ENCODE peak calls at places on chromosome 12, in six cellular contexts. One of them, this sample, is unnamed.

GRCh38 chr12:110639336-110640178 is 25.6 kb downstream of the TCTN1 start:
- DNase-seq in endothelial cell of umbilical vein: peak
- DNase-seq in suprapubic skin: no peak
- DNase-seq in GM12878: no peak
- DNase-seq in stomach: no peak
- DNase-seq in GM23338: no peak
- DNase-seq in this sample: no peak

GRCh38 chr12:44812062-44812461 is 64.1 kb downstream of the NELL2 start:
- DNase-seq in endothelial cell of umbilical vein: no peak
- DNase-seq in suprapubic skin: no peak
- DNase-seq in GM12878: no peak
- DNase-seq in stomach: no peak
- DNase-seq in GM23338: peak
- DNase-seq in this sample: no peak

GRCh38 chr12:10243803-10244520 is 31.3 kb downstream of the GABARAPL1 start:
- DNase-seq in endothelial cell of umbilical vein: no peak
- DNase-seq in suprapubic skin: no peak
- DNase-seq in GM12878: peak
- DNase-seq in stomach: no peak
- DNase-seq in GM23338: no peak
- DNase-seq in this sample: no peak

GRCh38 chr12:10615532-10615931 is 2.1 kb upstream of the MAGOHB start:
- DNase-seq in endothelial cell of umbilical vein: no peak
- DNase-seq in suprapubic skin: no peak
- DNase-seq in GM12878: no peak
- DNase-seq in stomach: no peak
- DNase-seq in GM23338: peak
- DNase-seq in this sample: no peak

GRCh38 chr12:92085040-92085439 is 60.6 kb downstream of the BTG1 start:
- DNase-seq in endothelial cell of umbilical vein: no peak
- DNase-seq in suprapubic skin: no peak
- DNase-seq in GM12878: no peak
- DNase-seq in stomach: no peak
- DNase-seq in GM23338: no peak
- DNase-seq in this sample: no peak

GRCh38 chr12:22082190-22082701 is 36.2 kb downstream of the CMAS start:
- DNase-seq in endothelial cell of umbilical vein: peak
- DNase-seq in suprapubic skin: no peak
- DNase-seq in GM12878: no peak
- DNase-seq in stomach: no peak
- DNase-seq in GM23338: peak
- DNase-seq in this sample: no peak

GRCh38 chr12:19855876-19856275 is 416.6 kb downstream of the AEBP2 start:
- DNase-seq in endothelial cell of umbilical vein: no peak
- DNase-seq in suprapubic skin: no peak
- DNase-seq in GM12878: no peak
- DNase-seq in stomach: no peak
- DNase-seq in GM23338: no peak
- DNase-seq in this sample: no peak

GRCh38 chr12:109284392-109284791 is 24.7 kb downstream of the FOXN4 start:
- DNase-seq in endothelial cell of umbilical vein: no peak
- DNase-seq in suprapubic skin: no peak
- DNase-seq in GM12878: no peak
- DNase-seq in stomach: no peak
- DNase-seq in GM23338: no peak
- DNase-seq in this sample: no peak

GRCh38 chr12:96981053-96981452 is 74.0 kb downstream of the NEDD1 start:
- DNase-seq in endothelial cell of umbilical vein: peak
- DNase-seq in suprapubic skin: no peak
- DNase-seq in GM12878: no peak
- DNase-seq in stomach: no peak
- DNase-seq in GM23338: no peak
- DNase-seq in this sample: no peak

GRCh38 chr12:2039034-2039433 is 13.8 kb upstream of the CACNA1C start:
- DNase-seq in endothelial cell of umbilical vein: no peak
- DNase-seq in suprapubic skin: no peak
- DNase-seq in GM12878: no peak
- DNase-seq in stomach: no peak
- DNase-seq in GM23338: no peak
- DNase-seq in this sample: no peak

GRCh38 chr12:111775205-111776193 is 8.8 kb downstream of the ALDH2 start:
- DNase-seq in endothelial cell of umbilical vein: peak
- DNase-seq in suprapubic skin: peak
- DNase-seq in GM12878: peak
- DNase-seq in stomach: peak
- DNase-seq in GM23338: no peak
- DNase-seq in this sample: no peak

GRCh38 chr12:106586803-106587684 is 4.2 kb downstream of the RFX4 start:
- DNase-seq in endothelial cell of umbilical vein: no peak
- DNase-seq in suprapubic skin: no peak
- DNase-seq in GM12878: no peak
- DNase-seq in stomach: no peak
- DNase-seq in GM23338: peak
- DNase-seq in this sample: no peak

GRCh38 chr12:89493650-89494302 is 30.8 kb downstream of the GALNT4 start:
- DNase-seq in endothelial cell of umbilical vein: no peak
- DNase-seq in suprapubic skin: no peak
- DNase-seq in GM12878: no peak
- DNase-seq in stomach: no peak
- DNase-seq in GM23338: no peak
- DNase-seq in this sample: no peak

GRCh38 chr12:3661028-3661427 is 91.9 kb downstream of the CRACR2A start:
- DNase-seq in endothelial cell of umbilical vein: no peak
- DNase-seq in suprapubic skin: no peak
- DNase-seq in GM12878: no peak
- DNase-seq in stomach: no peak
- DNase-seq in GM23338: no peak
- DNase-seq in this sample: no peak

GRCh38 chr12:98727196-98727595 is 82.1 kb downstream of the APAF1 start:
- DNase-seq in endothelial cell of umbilical vein: no peak
- DNase-seq in suprapubic skin: no peak
- DNase-seq in GM12878: no peak
- DNase-seq in stomach: no peak
- DNase-seq in GM23338: no peak
- DNase-seq in this sample: no peak

GRCh38 chr12:102876883-102877282 is 40.2 kb downstream of the PAH start:
- DNase-seq in endothelial cell of umbilical vein: no peak
- DNase-seq in suprapubic skin: no peak
- DNase-seq in GM12878: no peak
- DNase-seq in stomach: no peak
- DNase-seq in GM23338: peak
- DNase-seq in this sample: no peak

GRCh38 chr12:77940011-77940423 is 109.3 kb downstream of the NAV3 start:
- DNase-seq in endothelial cell of umbilical vein: peak
- DNase-seq in suprapubic skin: no peak
- DNase-seq in GM12878: no peak
- DNase-seq in stomach: no peak
- DNase-seq in GM23338: no peak
- DNase-seq in this sample: no peak

GRCh38 chr12:6691473-6691872 is 2.3 kb upstream of the ZNF384 start:
- DNase-seq in endothelial cell of umbilical vein: no peak
- DNase-seq in suprapubic skin: no peak
- DNase-seq in GM12878: no peak
- DNase-seq in stomach: no peak
- DNase-seq in GM23338: peak
- DNase-seq in this sample: no peak

GRCh38 chr12:93361159-93361919 is 16.4 kb upstream of the NUDT4 start:
- DNase-seq in endothelial cell of umbilical vein: no peak
- DNase-seq in suprapubic skin: no peak
- DNase-seq in GM12878: no peak
- DNase-seq in stomach: no peak
- DNase-seq in GM23338: peak
- DNase-seq in this sample: no peak

GRCh38 chr12:102061556-102062418 is at the start of gene WASHC3:
- DNase-seq in endothelial cell of umbilical vein: peak
- DNase-seq in suprapubic skin: peak
- DNase-seq in GM12878: peak
- DNase-seq in stomach: peak
- DNase-seq in GM23338: peak
- DNase-seq in this sample: peak

GRCh38 chr12:105927553-105927952 is 211.2 kb downstream of the NUAK1 start:
- DNase-seq in endothelial cell of umbilical vein: no peak
- DNase-seq in suprapubic skin: no peak
- DNase-seq in GM12878: no peak
- DNase-seq in stomach: no peak
- DNase-seq in GM23338: no peak
- DNase-seq in this sample: no peak

GRCh38 chr12:118571730-118572129 is 195.4 kb downstream of the SUDS3 start:
- DNase-seq in endothelial cell of umbilical vein: no peak
- DNase-seq in suprapubic skin: no peak
- DNase-seq in GM12878: no peak
- DNase-seq in stomach: no peak
- DNase-seq in GM23338: no peak
- DNase-seq in this sample: no peak

DNA sequence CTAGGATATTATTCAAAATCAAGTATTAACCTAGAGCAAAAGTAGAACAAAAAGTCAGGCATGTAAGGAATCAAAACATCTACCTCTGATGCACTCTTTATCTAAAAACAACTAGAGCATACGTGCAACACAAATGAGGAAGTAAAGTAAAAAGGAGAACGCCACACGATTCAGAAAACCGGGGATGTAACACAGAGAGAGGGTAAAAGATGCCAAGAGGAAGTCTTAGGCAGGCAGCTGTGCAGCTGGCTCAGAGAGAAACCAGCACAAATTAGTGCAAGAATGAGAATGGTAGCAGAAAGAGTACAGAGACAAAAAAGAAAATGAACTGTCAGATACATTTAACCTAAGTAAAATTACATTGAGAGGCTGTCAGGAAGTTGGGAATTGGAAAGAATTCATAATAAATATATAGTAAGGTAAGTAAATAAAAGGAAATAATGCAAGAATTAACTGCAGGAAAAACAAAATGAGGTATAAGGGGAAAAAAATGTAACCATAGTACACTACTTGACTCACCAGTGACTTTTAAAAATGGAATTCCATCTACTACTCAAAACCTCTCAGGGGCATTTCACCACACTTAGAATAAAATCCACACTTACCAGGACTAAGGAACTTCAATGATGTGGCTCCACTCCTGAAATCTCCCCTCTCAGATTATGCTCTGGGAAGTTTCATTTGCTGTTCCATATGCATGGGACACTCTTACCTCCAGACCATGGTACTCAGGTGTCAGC is 17.1 kb downstream of the BCAT1 start:
- DNase-seq in endothelial cell of umbilical vein: peak
- DNase-seq in suprapubic skin: no peak
- DNase-seq in GM12878: peak
- DNase-seq in stomach: no peak
- DNase-seq in GM23338: no peak
- DNase-seq in this sample: no peak
- TF ChIP-seq POLR2AphosphoS5 in endothelial cell of umbilical vein: no peak
- TF ChIP-seq POLR2AphosphoS5 in suprapubic skin: no peak
- TF ChIP-seq POLR2AphosphoS5 in GM12878: no peak
- TF ChIP-seq POLR2AphosphoS5 in stomach: no peak
- TF ChIP-seq POLR2AphosphoS5 in GM23338: no peak
- TF ChIP-seq POLR2AphosphoS5 in this sample: no peak

GRCh38 chr12:62719027-62719426 is 215.9 kb downstream of the PPM1H start:
- DNase-seq in endothelial cell of umbilical vein: no peak
- DNase-seq in suprapubic skin: no peak
- DNase-seq in GM12878: no peak
- DNase-seq in stomach: no peak
- DNase-seq in GM23338: no peak
- DNase-seq in this sample: no peak
- H3K4me3 ChIP-seq in endothelial cell of umbilical vein: no peak
- H3K4me3 ChIP-seq in suprapubic skin: no peak
- H3K4me3 ChIP-seq in GM12878: no peak
- H3K4me3 ChIP-seq in stomach: no peak
- H3K4me3 ChIP-seq in GM23338: no peak
- H3K4me3 ChIP-seq in this sample: no peak

GRCh38 chr12:15701721-15702156 is 87.4 kb downstream of the EPS8 start:
- DNase-seq in endothelial cell of umbilical vein: peak
- DNase-seq in suprapubic skin: no peak
- DNase-seq in GM12878: no peak
- DNase-seq in stomach: no peak
- DNase-seq in GM23338: no peak
- DNase-seq in this sample: no peak
- TF ChIP-seq POLR2AphosphoS5 in endothelial cell of umbilical vein: no peak
- TF ChIP-seq POLR2AphosphoS5 in suprapubic skin: no peak
- TF ChIP-seq POLR2AphosphoS5 in GM12878: no peak
- TF ChIP-seq POLR2AphosphoS5 in stomach: no peak
- TF ChIP-seq POLR2AphosphoS5 in GM23338: no peak
- TF ChIP-seq POLR2AphosphoS5 in this sample: no peak

DNA sequence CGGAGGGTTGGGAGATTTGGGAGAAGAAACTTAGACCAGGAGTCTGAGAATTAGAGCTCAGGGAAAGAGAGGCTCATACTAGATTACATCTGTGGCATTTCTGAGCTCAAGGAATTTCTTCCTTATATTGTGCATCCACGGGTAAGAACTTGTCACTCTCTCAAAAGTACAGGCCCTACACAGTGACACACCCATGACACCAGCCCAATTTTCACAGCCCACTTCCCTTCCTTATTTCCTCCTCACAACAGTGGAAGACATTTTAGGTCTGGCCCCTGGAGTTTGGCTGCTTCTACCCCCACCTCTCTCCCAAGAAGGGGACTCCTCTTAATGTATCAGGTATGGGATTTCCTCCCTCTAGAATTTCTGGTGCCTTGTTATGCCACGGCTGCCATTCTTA is 9.2 kb upstream of the ZNF385A start:
- DNase-seq in endothelial cell of umbilical vein: no peak
- DNase-seq in suprapubic skin: no peak
- DNase-seq in GM12878: no peak
- DNase-seq in stomach: no peak
- DNase-seq in GM23338: no peak
- DNase-seq in this sample: no peak
- H3K4me3 ChIP-seq in endothelial cell of umbilical vein: no peak
- H3K4me3 ChIP-seq in suprapubic skin: no peak
- H3K4me3 ChIP-seq in GM12878: no peak
- H3K4me3 ChIP-seq in stomach: no peak
- H3K4me3 ChIP-seq in GM23338: peak
- H3K4me3 ChIP-seq in this sample: no peak